ENCODE peak calls at places on chromosome 17, in eight cellular contexts. F is heart left ventricle, S is body of pancreas, T is gastrocnemius medialis, B is iPS DF 6.9, I is thoracic aorta, P is IMR-90, D is esophagus squamous epithelium. Z is an unnamed sample. For H3K9me3, H3K4me1 and H3K36me3, the result is how much of the 10 kb centered on the place peaks cover.

GRCh38 chr17:82416771-82417170 is 1.4 kb upstream of the HEXD start:
- DNase-seq in F (no peak), S (no peak), T (no peak), B (no peak), I (no peak), P (no peak), D (no peak), Z (no peak)

GRCh38 chr17:32940706-32941390 is 12.9 kb downstream of the TMEM98 start:
- DNase-seq in F (no peak), S (peak), T (no peak), B (no peak), I (no peak), P (no peak), D (no peak), Z (no peak)

GRCh38 chr17:79246226-79246794 is 171.7 kb downstream of the ENGASE start:
- DNase-seq in F (no peak), S (no peak), T (no peak), B (no peak), I (no peak), P (no peak), D (no peak), Z (no peak)

GRCh38 chr17:67244621-67245072 is 349 bp downstream of the HELZ start:
- DNase-seq in F (peak), S (no peak), T (no peak), B (no peak), I (no peak), P (no peak), D (no peak), Z (peak)

GRCh38 chr17:63853260-63853659 is 10.8 kb upstream of the SMARCD2 start:
- DNase-seq in F (no peak), S (no peak), T (no peak), B (no peak), I (no peak), P (no peak), D (no peak), Z (no peak)

GRCh38 chr17:82230627-82231311 is 1.9 kb downstream of the SLC16A3 start:
- DNase-seq in F (peak), S (peak), T (no peak), B (no peak), I (no peak), P (peak), D (no peak), Z (peak)

GRCh38 chr17:57154896-57155295 is 69.8 kb downstream of the AKAP1 start:
- DNase-seq in F (no peak), S (no peak), T (no peak), B (no peak), I (no peak), P (no peak), D (no peak), Z (no peak)

GRCh38 chr17:59796785-59797205 is 89.3 kb downstream of the VMP1 start:
- DNase-seq in F (no peak), S (no peak), T (no peak), B (no peak), I (no peak), P (no peak), D (no peak), Z (no peak)

GRCh38 chr17:38326996-38327792 is 16.6 kb downstream of the GPR179 start:
- DNase-seq in F (peak), S (peak), T (no peak), B (no peak), I (no peak), P (no peak), D (no peak), Z (no peak)

GRCh38 chr17:9217151-9218067 is 196.1 kb downstream of the NTN1 start:
- DNase-seq in F (no peak), S (no peak), T (no peak), B (no peak), I (no peak), P (peak), D (no peak), Z (no peak)

GRCh38 chr17:50523208-50523607 is 9.3 kb upstream of the EPN3 start:
- DNase-seq in F (no peak), S (no peak), T (no peak), B (no peak), I (no peak), P (no peak), D (no peak), Z (no peak)

GRCh38 chr17:36721560-36722120 is 120.3 kb downstream of the MRM1 start:
- DNase-seq in F (no peak), S (no peak), T (no peak), B (no peak), I (no peak), P (peak), D (no peak), Z (no peak)

GRCh38 chr17:18859256-18859655 is 1.3 kb downstream of the PRPSAP2 start:
- DNase-seq in F (no peak), S (no peak), T (no peak), B (no peak), I (no peak), P (peak), D (no peak), Z (no peak)

GRCh38 chr17:67491009-67491677 is 114.1 kb downstream of the PITPNC1 start:
- DNase-seq in F (peak), S (peak), T (peak), B (no peak), I (peak), P (peak), D (no peak), Z (peak)

GRCh38 chr17:82590216-82590615 is 58.0 kb downstream of the WDR45B start:
- DNase-seq in F (no peak), S (no peak), T (no peak), B (no peak), I (no peak), P (no peak), D (no peak), Z (no peak)

GRCh38 chr17:2253768-2254406 is 49.7 kb downstream of the SMG6 start:
- DNase-seq in F (no peak), S (no peak), T (no peak), B (no peak), I (no peak), P (no peak), D (no peak), Z (no peak)

GRCh38 chr17:63928966-63929695 is 3.0 kb downstream of the CD79B start:
- DNase-seq in F (no peak), S (no peak), T (no peak), B (no peak), I (no peak), P (no peak), D (no peak), Z (no peak)

GRCh38 chr17:50047488-50048126 is 8.3 kb upstream of the ITGA3 start:
- DNase-seq in F (no peak), S (no peak), T (no peak), B (no peak), I (no peak), P (peak), D (no peak), Z (peak)

GRCh38 chr17:63477471-63478440 is 895 bp downstream of the ACE start:
- DNase-seq in F (no peak), S (no peak), T (no peak), B (no peak), I (no peak), P (no peak), D (no peak), Z (no peak)

GRCh38 chr17:75589919-75590303 is 2.3 kb downstream of the MYO15B start:
- DNase-seq in F (no peak), S (no peak), T (no peak), B (no peak), I (no peak), P (no peak), D (no peak), Z (no peak)

GRCh38 chr17:77146882-77147281 is 6.1 kb downstream of the SEC14L1 start:
- DNase-seq in F (peak), S (peak), T (no peak), B (no peak), I (no peak), P (no peak), D (no peak), Z (no peak)

GRCh38 chr17:66021757-66022156 is 170.2 kb downstream of the CEP112 start:
- DNase-seq in F (no peak), S (no peak), T (no peak), B (no peak), I (no peak), P (no peak), D (no peak), Z (no peak)

GRCh38 chr17:38851434-38851833 is 2.1 kb downstream of the RPL23 start:
- DNase-seq in F (no peak), S (no peak), T (no peak), B (no peak), I (no peak), P (no peak), D (no peak), Z (no peak)

GRCh38 chr17:11302395-11302932 is 61.5 kb downstream of the SHISA6 start:
- DNase-seq in F (no peak), S (no peak), T (no peak), B (no peak), I (no peak), P (no peak), D (no peak), Z (no peak)
- H3K9me3 ChIP-seq in F (under half), S (under half), T (under half), B (under half), I (under half), P (under half), D (under half), Z (under half)

DNA sequence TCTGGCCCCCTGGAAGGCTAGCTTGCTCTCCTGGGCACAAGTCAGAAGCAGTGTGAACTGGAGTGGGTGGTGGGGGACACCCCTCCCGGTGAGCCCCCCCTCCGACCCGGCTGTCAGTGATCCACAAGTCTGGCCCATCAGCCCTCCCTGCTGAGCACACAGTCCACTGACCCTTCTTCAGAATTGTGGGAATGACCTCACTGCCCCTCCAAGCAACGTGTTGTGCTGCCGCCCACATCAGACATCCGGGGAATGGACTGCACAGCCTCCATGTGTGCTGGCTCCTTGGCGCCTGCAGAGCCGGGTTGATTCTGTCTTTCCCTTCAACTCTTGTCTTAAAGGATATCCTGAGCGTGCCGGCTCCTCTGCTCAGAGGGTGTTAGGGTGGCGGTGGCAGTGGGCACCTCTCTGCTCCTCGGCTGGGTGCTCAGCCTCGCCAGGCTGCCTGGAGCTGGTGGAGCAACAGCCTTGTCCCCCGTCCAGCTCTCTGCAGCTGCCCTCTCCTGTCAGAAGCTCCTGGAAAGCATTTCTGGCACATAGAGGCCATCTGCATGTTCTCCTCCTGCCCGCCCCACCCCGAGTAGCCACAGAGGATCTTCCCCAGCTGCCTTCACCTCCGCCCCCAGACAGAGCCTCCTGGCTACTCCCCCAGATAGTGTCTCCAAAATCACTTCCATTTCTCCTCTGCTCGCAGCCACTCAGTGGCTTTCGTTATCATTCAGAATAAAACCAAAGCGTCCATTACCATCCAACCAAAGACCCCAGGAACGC is 19.8 kb downstream of the NPTX1 start:
- DNase-seq in F (peak), S (peak), T (peak), B (no peak), I (no peak), P (no peak), D (no peak), Z (peak)
- H3K4me1 ChIP-seq in F (under half), S (under half), T (under half), B (under half), I (under half), P (under half), D (under half), Z (under half)

GRCh38 chr17:42584880-42585279 is 7.4 kb upstream of the PSMC3IP start:
- DNase-seq in F (no peak), S (no peak), T (no peak), B (no peak), I (no peak), P (no peak), D (no peak), Z (no peak)
- H3K36me3 ChIP-seq in F (under half), S (under half), T (half or more), B (under half), I (half or more), P (half or more), D (half or more), Z (half or more)

GRCh38 chr17:54221499-54221898 is 398.8 kb downstream of the KIF2B start:
- DNase-seq in F (no peak), S (no peak), T (no peak), B (no peak), I (no peak), P (no peak), D (no peak), Z (no peak)
- H3K9me3 ChIP-seq in F (under half), S (under half), T (under half), B (under half), I (under half), P (under half), D (under half), Z (under half)

DNA sequence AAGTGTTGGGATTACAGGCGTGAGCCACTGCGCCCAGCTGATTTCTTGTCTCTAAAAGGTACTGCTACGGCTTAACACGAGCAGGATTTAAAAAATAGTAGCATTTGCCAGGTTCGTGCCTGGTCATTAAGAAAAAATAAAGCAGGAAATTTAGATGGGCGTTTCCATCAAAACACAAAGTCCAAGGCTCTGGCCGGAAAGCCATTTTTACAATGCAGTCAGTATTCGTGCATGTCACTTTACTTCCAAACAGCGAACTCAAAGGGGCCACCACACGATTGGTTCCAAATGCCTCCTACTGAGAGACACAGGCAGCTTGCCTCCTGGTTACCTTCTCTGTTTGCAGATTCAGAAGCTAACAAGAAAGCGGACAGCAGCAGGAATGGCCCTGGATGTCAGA is 66.2 kb downstream of the MRM3 start:
- DNase-seq in F (peak), S (no peak), T (no peak), B (no peak), I (no peak), P (no peak), D (no peak), Z (no peak)
- H3K4me1 ChIP-seq in F (under half), S (under half), T (under half), B (under half), I (under half), P (under half), D (half or more), Z (half or more)

Z was measured in psoas muscle.